ENCODE peak calls at places on chromosomes 13 and 19, in five cellular contexts. G is GM23248, Q is HCT116, A is MM.1S, C is neural progenitor cell. B is an unnamed sample.
A peak's percentile ranks its signal among the peaks of the same experiment; 100 is the strongest.

GRCh38 chr13:21150013-21150412 is 26.3 kb downstream of the SKA3 start:
- DNase-seq in C (no peak), G (no peak), Q (no peak), A (no peak), B (no peak)

GRCh38 chr13:85500716-85501256 is 298.4 kb downstream of the SLITRK6 start:
- DNase-seq in C (no peak), A (no peak), G (no peak), Q (no peak), B (peak; percentile 79)

GRCh38 chr13:101649490-101650126 is 197.1 kb downstream of the ITGBL1 start:
- DNase-seq in C (no peak), A (no peak), Q (no peak), G (peak; percentile 88), B (peak; percentile 88)

GRCh38 chr13:22055259-22055658 is 384.4 kb downstream of the FGF9 start:
- DNase-seq in A (no peak), G (no peak), Q (no peak), C (peak; percentile 31), B (no peak)

GRCh38 chr13:87777395-87777794 is 106.2 kb downstream of the SLITRK5 start:
- DNase-seq in A (peak; percentile 56), Q (no peak), G (no peak), C (peak; percentile 25), B (peak; percentile 11)

GRCh38 chr13:81639984-81640582 is 1299.2 kb upstream of the SPRY2 start:
- DNase-seq in G (no peak), Q (peak; percentile 0), C (peak; percentile 7), A (peak; percentile 15), B (peak; percentile 56)

GRCh38 chr13:113598081-113598410 is 13.5 kb downstream of the TFDP1 start:
- DNase-seq in G (no peak), C (no peak), A (no peak), Q (no peak), B (no peak)

GRCh38 chr13:105642511-105642958 is 892.9 kb downstream of the EFNB2 start:
- DNase-seq in G (no peak), A (no peak), C (no peak), Q (no peak), B (peak; percentile 40)

GRCh38 chr19:54229146-54229545 is 6.3 kb upstream of the LILRB3 start:
- DNase-seq in C (no peak), A (no peak), G (no peak), Q (no peak), B (no peak)

GRCh38 chr13:51047434-51048165 is 63.5 kb downstream of the C13orf42 start:
- DNase-seq in Q (no peak), C (no peak), G (no peak), A (no peak), B (no peak)

GRCh38 chr13:102710261-102710679 is 15.4 kb upstream of the METTL21C start:
- DNase-seq in C (no peak), G (peak; percentile 85), A (no peak), Q (no peak), B (no peak)

GRCh38 chr13:48733739-48734329 is 80.1 kb downstream of the CYSLTR2 start:
- DNase-seq in Q (no peak), G (no peak), A (no peak), C (no peak), B (no peak)

GRCh38 chr19:10151521-10151920 is 31.8 kb upstream of the EIF3G start:
- DNase-seq in G (no peak), Q (no peak), C (no peak), A (no peak), B (no peak)

GRCh38 chr19:16587031-16588023 is 15.1 kb upstream of the SLC35E1 start:
- DNase-seq in G (peak; percentile 80), A (peak; percentile 62), Q (no peak), C (no peak), B (no peak)

GRCh38 chr19:41328157-41328817 is 18.3 kb downstream of the CCDC97 start:
- DNase-seq in A (peak; percentile 36), G (no peak), C (no peak), Q (no peak), B (no peak)

GRCh38 chr19:10625003-10625761 is at the start of gene SLC44A2:
- DNase-seq in A (no peak), Q (peak; percentile 38), G (peak; percentile 86), C (peak; percentile 94), B (peak; percentile 95)

GRCh38 chr19:51097166-51097736 is 11.0 kb downstream of the CTU1 start:
- DNase-seq in A (peak; percentile 24), G (peak; percentile 66), C (peak; percentile 70), Q (peak; percentile 31), B (peak; percentile 77)

GRCh38 chr13:37319041-37319443 is 213.6 kb upstream of the CSNK1A1L start:
- DNase-seq in C (no peak), G (no peak), Q (no peak), A (no peak), B (no peak)

GRCh38 chr13:66933994-66934393 is 296.1 kb downstream of the PCDH9 start:
- DNase-seq in Q (peak; percentile 12), C (no peak), G (peak; percentile 2), A (no peak), B (peak; percentile 89)

GRCh38 chr13:24709186-24709913 is 29.1 kb downstream of the ATP12A start:
- DNase-seq in Q (no peak), A (peak; percentile 36), G (no peak), C (no peak), B (no peak)

GRCh38 chr13:44523176-44524017 is 52.7 kb downstream of the TSC22D1 start:
- DNase-seq in G (peak; percentile 67), Q (peak; percentile 32), A (peak; percentile 36), C (no peak), B (peak; percentile 72)

GRCh38 chr13:80242728-80243427 is 98.0 kb downstream of the SPRY2 start:
- DNase-seq in C (no peak), G (no peak), A (no peak), Q (no peak), B (no peak)

GRCh38 chr13:51942189-51942588 is 69.1 kb downstream of the ATP7B start:
- DNase-seq in A (peak; percentile 49), C (no peak), Q (peak; percentile 19), G (no peak), B (peak; percentile 54)

GRCh38 chr13:59088716-59089115 is 1075.0 kb downstream of the DIAPH3 start:
- DNase-seq in G (no peak), Q (no peak), A (no peak), C (no peak), B (peak; percentile 40)

GRCh38 chr13:39330504-39330903 is 272.5 kb downstream of the LHFPL6 start:
- DNase-seq in G (no peak), C (no peak), Q (no peak), A (no peak), B (no peak)

GRCh38 chr19:35553385-35554000 is 8.1 kb downstream of the TMEM147 start:
- DNase-seq in G (no peak), A (no peak), Q (no peak), C (no peak), B (no peak)

GRCh38 chr19:34217952-34218817 is 36.2 kb upstream of the GARRE1 start:
- DNase-seq in G (peak; percentile 83), C (no peak), Q (no peak), A (no peak), B (peak; percentile 96)

GRCh38 chr13:103898481-103898880 is 832.3 kb upstream of the SLC10A2 start:
- DNase-seq in C (no peak), A (no peak), G (no peak), Q (no peak), B (no peak)
- TF ChIP-seq EZH2phosphoT487 in C (no peak), A (no peak), G (no peak), Q (no peak), B (no peak)

DNA sequence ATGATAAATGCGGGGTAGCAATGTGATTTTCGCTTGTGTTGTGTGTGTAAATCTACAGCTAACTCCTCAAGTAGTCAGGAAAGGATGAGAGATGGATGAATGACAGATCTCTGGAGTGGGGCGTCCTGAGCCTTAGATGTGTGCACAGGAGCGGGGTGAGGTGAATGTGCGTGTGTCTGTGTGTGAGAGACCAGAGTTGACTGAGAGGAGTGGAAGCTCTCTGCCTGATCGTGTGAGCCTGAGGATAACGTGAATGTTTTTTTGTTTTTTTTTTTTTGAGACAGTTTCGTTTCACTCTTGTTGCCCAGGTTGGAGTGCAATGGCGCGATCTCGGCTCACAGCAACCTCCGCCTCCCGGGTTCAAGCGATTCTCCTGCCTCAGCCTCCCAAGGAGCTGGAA is 805 bp downstream of the ZNF461 start:
- DNase-seq in Q (no peak), C (no peak), G (no peak), A (no peak), B (no peak)
- H3K9ac ChIP-seq in Q (no peak overlapping the region), C (peak overlapping the region; percentile 61), G (peak overlapping the region; percentile 95), A (no peak overlapping the region), B (peak overlapping the region; percentile 65)

DNA sequence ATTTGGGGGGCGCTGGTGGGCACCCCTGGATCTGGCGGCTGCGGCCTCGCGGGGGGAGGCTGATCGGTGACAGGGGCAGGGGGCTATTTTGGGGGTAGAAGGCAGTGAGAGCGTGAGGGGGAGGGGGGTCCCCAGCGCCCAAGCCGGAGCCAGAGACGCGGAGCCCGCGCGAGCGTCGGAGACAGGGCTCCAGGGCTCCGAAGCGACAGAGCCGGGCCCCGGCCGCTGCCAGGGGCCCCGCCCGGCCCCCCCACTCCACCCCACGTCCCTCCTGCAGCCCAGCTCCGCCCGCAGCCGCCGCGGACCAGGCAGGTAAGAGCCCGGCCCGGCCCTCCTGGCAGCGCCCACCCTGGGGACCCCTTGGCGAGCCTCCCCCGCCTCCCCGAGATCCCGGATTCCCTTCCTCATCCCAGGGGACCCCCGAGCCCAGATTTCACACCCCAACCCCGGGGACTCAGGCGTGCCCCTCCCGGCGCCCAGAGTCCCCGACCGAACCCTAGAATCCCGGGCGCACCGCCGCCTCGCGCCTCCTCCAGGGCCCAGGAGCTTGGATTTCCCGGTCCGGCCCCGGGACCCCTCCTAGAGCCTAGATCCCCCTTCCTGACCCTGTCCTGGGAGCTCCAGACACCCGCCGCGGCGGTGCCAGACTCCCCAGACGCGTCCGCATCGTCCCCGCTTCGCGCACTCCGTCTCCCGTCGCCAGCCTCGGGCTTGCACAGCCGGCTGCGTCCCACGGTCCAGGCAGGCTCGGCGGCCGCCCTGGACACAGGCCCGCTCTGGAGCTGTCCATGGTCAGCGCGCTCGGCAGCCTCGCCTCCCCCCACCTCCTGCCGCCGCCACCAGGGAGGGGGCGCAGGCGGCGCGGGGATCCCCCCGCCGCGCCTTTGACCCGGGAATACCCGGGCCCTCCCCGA is at the start of gene PPFIA3:
- DNase-seq in C (peak; percentile 93), A (no peak), Q (no peak), G (peak; percentile 89), B (peak; percentile 46)
- TF ChIP-seq EZH2 in C (peak; percentile 88), A (peak; percentile 99), Q (no peak), G (no peak), B (no peak)

GRCh38 chr19:31956771-31957170 is 388.6 kb upstream of the ZNF507 start:
- DNase-seq in Q (no peak), G (no peak), C (no peak), A (no peak), B (no peak)

GRCh38 chr19:31955061-31955460 is 390.3 kb upstream of the ZNF507 start:
- DNase-seq in Q (no peak), G (no peak), A (no peak), C (no peak), B (no peak)

GRCh38 chr19:31955884-31956283 is 389.5 kb upstream of the ZNF507 start:
- DNase-seq in Q (no peak), C (no peak), G (no peak), A (no peak), B (no peak)

GRCh38 chr19:31960474-31960873 is 384.9 kb upstream of the ZNF507 start:
- DNase-seq in G (no peak), C (no peak), A (no peak), Q (no peak), B (no peak)

DNA sequence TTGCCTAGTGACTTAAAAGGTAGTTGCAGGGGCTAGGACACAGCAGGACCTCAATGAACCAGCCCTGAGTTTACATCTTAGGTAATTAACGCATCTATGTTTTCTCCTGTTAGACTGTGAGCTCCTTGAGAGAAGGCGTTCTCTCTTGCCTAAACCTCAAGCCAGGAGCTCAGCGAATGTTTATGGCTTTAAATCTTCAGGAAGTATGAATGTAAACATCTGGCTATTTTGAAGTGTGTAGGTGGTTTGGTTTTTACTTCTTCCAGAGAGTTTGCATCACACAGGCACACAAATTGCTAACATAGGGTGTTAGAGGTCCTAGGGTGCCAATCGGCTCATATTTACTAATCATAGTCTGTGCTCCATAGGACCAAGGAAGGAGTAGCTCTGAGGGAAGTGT is 387.7 kb upstream of the ZNF507 start:
- DNase-seq in C (no peak), A (no peak), Q (no peak), G (no peak), B (no peak)
- TF ChIP-seq EZH2phosphoT487 in C (no peak), A (no peak), Q (no peak), G (no peak), B (no peak)

B was measured in PC-3.